ENCODE peak calls at places on chromosomes 3 and 15, in seven cellular contexts. One of them, this sample, is unnamed.

GRCh38 chr3:108552267-108553159 is 36.7 kb downstream of the CIP2A start:
- DNase-seq in iris pigment epithelial cell: peak
- DNase-seq in NCI-H2107: no peak
- DNase-seq in left colon: no peak
- DNase-seq in OCI-LY7: peak
- DNase-seq in activated CD8-positive, alpha-beta memory T cell treated with anti-CD3 and anti-CD28 coated beads for 4 hours: no peak
- DNase-seq in IMR-90: peak
- DNase-seq in this sample: no peak

GRCh38 chr3:149020839-149021252 is 29.5 kb downstream of the GYG1 start:
- DNase-seq in iris pigment epithelial cell: no peak
- DNase-seq in NCI-H2107: no peak
- DNase-seq in left colon: no peak
- DNase-seq in OCI-LY7: no peak
- DNase-seq in activated CD8-positive, alpha-beta memory T cell treated with anti-CD3 and anti-CD28 coated beads for 4 hours: no peak
- DNase-seq in IMR-90: peak
- DNase-seq in this sample: no peak

GRCh38 chr3:17494117-17494809 is 248.2 kb downstream of the TBC1D5 start:
- DNase-seq in iris pigment epithelial cell: no peak
- DNase-seq in NCI-H2107: no peak
- DNase-seq in left colon: no peak
- DNase-seq in OCI-LY7: no peak
- DNase-seq in activated CD8-positive, alpha-beta memory T cell treated with anti-CD3 and anti-CD28 coated beads for 4 hours: no peak
- DNase-seq in IMR-90: no peak
- DNase-seq in this sample: no peak

GRCh38 chr15:75328493-75329314 is 7.2 kb upstream of the COMMD4 start:
- DNase-seq in iris pigment epithelial cell: no peak
- DNase-seq in NCI-H2107: no peak
- DNase-seq in left colon: no peak
- DNase-seq in OCI-LY7: no peak
- DNase-seq in activated CD8-positive, alpha-beta memory T cell treated with anti-CD3 and anti-CD28 coated beads for 4 hours: no peak
- DNase-seq in IMR-90: no peak
- DNase-seq in this sample: no peak

GRCh38 chr15:63986185-63986680 is 60.1 kb downstream of the DAPK2 start:
- DNase-seq in iris pigment epithelial cell: no peak
- DNase-seq in NCI-H2107: no peak
- DNase-seq in left colon: peak
- DNase-seq in OCI-LY7: no peak
- DNase-seq in activated CD8-positive, alpha-beta memory T cell treated with anti-CD3 and anti-CD28 coated beads for 4 hours: no peak
- DNase-seq in IMR-90: no peak
- DNase-seq in this sample: no peak

GRCh38 chr15:60643490-60644040 is 164.6 kb upstream of the ICE2 start:
- DNase-seq in iris pigment epithelial cell: no peak
- DNase-seq in NCI-H2107: no peak
- DNase-seq in left colon: no peak
- DNase-seq in OCI-LY7: no peak
- DNase-seq in activated CD8-positive, alpha-beta memory T cell treated with anti-CD3 and anti-CD28 coated beads for 4 hours: no peak
- DNase-seq in IMR-90: no peak
- DNase-seq in this sample: no peak

GRCh38 chr3:9214599-9214998 is 34.8 kb downstream of the SRGAP3 start:
- DNase-seq in iris pigment epithelial cell: peak
- DNase-seq in NCI-H2107: no peak
- DNase-seq in left colon: no peak
- DNase-seq in OCI-LY7: no peak
- DNase-seq in activated CD8-positive, alpha-beta memory T cell treated with anti-CD3 and anti-CD28 coated beads for 4 hours: no peak
- DNase-seq in IMR-90: peak
- DNase-seq in this sample: no peak

GRCh38 chr3:65914032-65914739 is 124.5 kb downstream of the MAGI1 start:
- DNase-seq in iris pigment epithelial cell: no peak
- DNase-seq in NCI-H2107: no peak
- DNase-seq in left colon: no peak
- DNase-seq in OCI-LY7: no peak
- DNase-seq in activated CD8-positive, alpha-beta memory T cell treated with anti-CD3 and anti-CD28 coated beads for 4 hours: no peak
- DNase-seq in IMR-90: no peak
- DNase-seq in this sample: no peak

GRCh38 chr15:69537888-69538287 is 85.3 kb downstream of the RPLP1 start:
- DNase-seq in iris pigment epithelial cell: no peak
- DNase-seq in NCI-H2107: no peak
- DNase-seq in left colon: no peak
- DNase-seq in OCI-LY7: no peak
- DNase-seq in activated CD8-positive, alpha-beta memory T cell treated with anti-CD3 and anti-CD28 coated beads for 4 hours: no peak
- DNase-seq in IMR-90: no peak
- DNase-seq in this sample: no peak

GRCh38 chr3:149381173-149382090 is 4.0 kb upstream of the TM4SF1 start:
- DNase-seq in iris pigment epithelial cell: no peak
- DNase-seq in NCI-H2107: no peak
- DNase-seq in left colon: no peak
- DNase-seq in OCI-LY7: no peak
- DNase-seq in activated CD8-positive, alpha-beta memory T cell treated with anti-CD3 and anti-CD28 coated beads for 4 hours: no peak
- DNase-seq in IMR-90: no peak
- DNase-seq in this sample: no peak

GRCh38 chr3:127385540-127385870 is 97.7 kb upstream of the PRR20G start:
- DNase-seq in iris pigment epithelial cell: no peak
- DNase-seq in NCI-H2107: no peak
- DNase-seq in left colon: no peak
- DNase-seq in OCI-LY7: no peak
- DNase-seq in activated CD8-positive, alpha-beta memory T cell treated with anti-CD3 and anti-CD28 coated beads for 4 hours: no peak
- DNase-seq in IMR-90: no peak
- DNase-seq in this sample: no peak

GRCh38 chr15:45314960-45315359 is 62.9 kb downstream of the SLC28A2 start:
- DNase-seq in iris pigment epithelial cell: peak
- DNase-seq in NCI-H2107: no peak
- DNase-seq in left colon: no peak
- DNase-seq in OCI-LY7: no peak
- DNase-seq in activated CD8-positive, alpha-beta memory T cell treated with anti-CD3 and anti-CD28 coated beads for 4 hours: no peak
- DNase-seq in IMR-90: peak
- DNase-seq in this sample: no peak

GRCh38 chr3:81483046-81483445 is 278.4 kb downstream of the GBE1 start:
- DNase-seq in iris pigment epithelial cell: no peak
- DNase-seq in NCI-H2107: no peak
- DNase-seq in left colon: no peak
- DNase-seq in OCI-LY7: no peak
- DNase-seq in activated CD8-positive, alpha-beta memory T cell treated with anti-CD3 and anti-CD28 coated beads for 4 hours: no peak
- DNase-seq in IMR-90: no peak
- DNase-seq in this sample: no peak

GRCh38 chr3:66386925-66387650 is 113.7 kb downstream of the LRIG1 start:
- DNase-seq in iris pigment epithelial cell: no peak
- DNase-seq in NCI-H2107: no peak
- DNase-seq in left colon: no peak
- DNase-seq in OCI-LY7: no peak
- DNase-seq in activated CD8-positive, alpha-beta memory T cell treated with anti-CD3 and anti-CD28 coated beads for 4 hours: no peak
- DNase-seq in IMR-90: peak
- DNase-seq in this sample: no peak

GRCh38 chr3:170196833-170197232 is 15.3 kb upstream of the PHC3 start:
- DNase-seq in iris pigment epithelial cell: peak
- DNase-seq in NCI-H2107: no peak
- DNase-seq in left colon: no peak
- DNase-seq in OCI-LY7: no peak
- DNase-seq in activated CD8-positive, alpha-beta memory T cell treated with anti-CD3 and anti-CD28 coated beads for 4 hours: no peak
- DNase-seq in IMR-90: peak
- DNase-seq in this sample: no peak

GRCh38 chr3:83002869-83003445 is 1241.5 kb upstream of the GBE1 start:
- DNase-seq in iris pigment epithelial cell: no peak
- DNase-seq in NCI-H2107: peak
- DNase-seq in left colon: no peak
- DNase-seq in OCI-LY7: peak
- DNase-seq in activated CD8-positive, alpha-beta memory T cell treated with anti-CD3 and anti-CD28 coated beads for 4 hours: no peak
- DNase-seq in IMR-90: no peak
- DNase-seq in this sample: peak

GRCh38 chr15:74173545-74174215 is at the start of gene ISLR:
- DNase-seq in iris pigment epithelial cell: no peak
- DNase-seq in NCI-H2107: no peak
- DNase-seq in left colon: no peak
- DNase-seq in OCI-LY7: no peak
- DNase-seq in activated CD8-positive, alpha-beta memory T cell treated with anti-CD3 and anti-CD28 coated beads for 4 hours: no peak
- DNase-seq in IMR-90: peak
- DNase-seq in this sample: no peak

GRCh38 chr15:78909160-78909695 is 35.6 kb downstream of the CTSH start:
- DNase-seq in iris pigment epithelial cell: no peak
- DNase-seq in NCI-H2107: no peak
- DNase-seq in left colon: no peak
- DNase-seq in OCI-LY7: no peak
- DNase-seq in activated CD8-positive, alpha-beta memory T cell treated with anti-CD3 and anti-CD28 coated beads for 4 hours: no peak
- DNase-seq in IMR-90: no peak
- DNase-seq in this sample: no peak

GRCh38 chr3:43998841-43999805 is 242.6 kb upstream of the TOPAZ1 start:
- DNase-seq in iris pigment epithelial cell: peak
- DNase-seq in NCI-H2107: no peak
- DNase-seq in left colon: no peak
- DNase-seq in OCI-LY7: peak
- DNase-seq in activated CD8-positive, alpha-beta memory T cell treated with anti-CD3 and anti-CD28 coated beads for 4 hours: no peak
- DNase-seq in IMR-90: no peak
- DNase-seq in this sample: peak

GRCh38 chr15:90400759-90401314 is 12.8 kb downstream of the IQGAP1 start:
- DNase-seq in iris pigment epithelial cell: peak
- DNase-seq in NCI-H2107: no peak
- DNase-seq in left colon: peak
- DNase-seq in OCI-LY7: peak
- DNase-seq in activated CD8-positive, alpha-beta memory T cell treated with anti-CD3 and anti-CD28 coated beads for 4 hours: peak
- DNase-seq in IMR-90: peak
- DNase-seq in this sample: peak

GRCh38 chr3:37766220-37766605 is 95.5 kb upstream of the CTDSPL start:
- DNase-seq in iris pigment epithelial cell: peak
- DNase-seq in NCI-H2107: no peak
- DNase-seq in left colon: no peak
- DNase-seq in OCI-LY7: no peak
- DNase-seq in activated CD8-positive, alpha-beta memory T cell treated with anti-CD3 and anti-CD28 coated beads for 4 hours: no peak
- DNase-seq in IMR-90: no peak
- DNase-seq in this sample: no peak

This sample was measured in NCI-H774.